ENCODE peak calls at places on chromosome 22, in six cellular contexts. Q is lung; N is stimulated activated CD4-positive, alpha-beta T cell treated with anti-CD3 and anti-CD28 coated beads, Interleukin-2, amount 100 ng/mL, for 24 hours; T is activated CD4-positive, alpha-beta T cell treated with anti-CD3 and anti-CD28 coated beads for 24 hours; U is stimulated activated CD8-positive, alpha-beta memory T cell treated with anti-CD3 and anti-CD28 coated beads, Interleukin-2, amount 100 ng/mL, for 48 hours; R is amygdala. D is an unnamed sample.

GRCh38 chr22:34696557-34696956 is 369.4 kb upstream of the ISX start:
- DNase-seq in N (no peak), T (no peak), Q (no peak), R (no peak), U (no peak), D (no peak)

GRCh38 chr22:41762980-41763779 is 37.3 kb upstream of the CCDC134 start:
- DNase-seq in R (no peak), Q (no peak), N (peak), U (no peak), T (no peak), D (no peak)

GRCh38 chr22:43888740-43889139 is 3.1 kb downstream of the PNPLA5 start:
- DNase-seq in U (no peak), T (no peak), Q (no peak), N (no peak), R (no peak), D (no peak)

GRCh38 chr22:50016308-50016987 is 3.9 kb upstream of the IL17REL start:
- DNase-seq in N (no peak), U (no peak), Q (no peak), T (no peak), R (no peak), D (no peak)

GRCh38 chr22:44669725-44670027 is 32.3 kb upstream of the PRR5 start:
- DNase-seq in N (no peak), R (no peak), T (no peak), U (no peak), Q (no peak), D (no peak)

GRCh38 chr22:25282671-25283561 is 63.5 kb downstream of the CRYBB2 start:
- DNase-seq in U (no peak), Q (no peak), R (no peak), T (no peak), N (no peak), D (no peak)

GRCh38 chr22:35752172-35752832 is 34.6 kb downstream of the APOL5 start:
- DNase-seq in N (no peak), R (no peak), U (no peak), Q (no peak), T (no peak), D (no peak)

GRCh38 chr22:21710156-21710555 is 25.4 kb downstream of the YPEL1 start:
- DNase-seq in N (no peak), U (no peak), R (no peak), Q (no peak), T (no peak), D (no peak)

GRCh38 chr22:28920757-28921584 is 37.6 kb downstream of the ZNRF3 start:
- DNase-seq in N (no peak), R (no peak), Q (no peak), T (no peak), U (no peak), D (no peak)

GRCh38 chr22:32202539-32203180 is 2.2 kb downstream of the RFPL2 start:
- DNase-seq in U (no peak), Q (peak), N (peak), R (no peak), T (no peak), D (no peak)

GRCh38 chr22:17332109-17332508 is 37.2 kb upstream of the CECR2 start:
- DNase-seq in U (no peak), R (no peak), Q (no peak), N (no peak), T (no peak), D (no peak)